ENCODE peak calls at places on chromosome 1, in eight cellular contexts. P, M, C, H, L, O, V and X are unnamed samples.
A peak's percentile ranks its signal among the peaks of the same experiment; 100 is the strongest.

GRCh38 chr1:58670200-58670599 is 29.7 kb downstream of the MYSM1 start:
- DNase-seq in P (no peak), M (no peak), C (no peak), H (no peak), L (no peak), O (no peak), V (no peak), X (no peak)

GRCh38 chr1:89464008-89464407 is 60.6 kb upstream of the LRRC8B start:
- DNase-seq in P (no peak), M (peak; percentile 37), C (no peak), H (no peak), L (no peak), O (no peak), V (no peak), X (no peak)

GRCh38 chr1:17856496-17857108 is 101.5 kb downstream of the ACTL8 start:
- DNase-seq in P (no peak), M (no peak), C (no peak), H (no peak), L (no peak), O (no peak), V (no peak), X (no peak)

GRCh38 chr1:230878584-230878975 is 10.3 kb upstream of the C1orf198 start:
- DNase-seq in P (peak; percentile 53), M (no peak), C (no peak), H (no peak), L (no peak), O (no peak), V (peak; percentile 91), X (peak; percentile 75)

GRCh38 chr1:226784081-226785049 is 45.3 kb upstream of the ITPKB start:
- DNase-seq in P (no peak), M (peak; percentile 79), C (no peak), H (no peak), L (peak; percentile 32), O (no peak), V (no peak), X (no peak)

GRCh38 chr1:18010408-18010807 is 97.2 kb upstream of the IGSF21 start:
- DNase-seq in P (no peak), M (no peak), C (no peak), H (no peak), L (no peak), O (no peak), V (no peak), X (no peak)

GRCh38 chr1:70140343-70140742 is 65.0 kb downstream of the LRRC40 start:
- DNase-seq in P (peak; percentile 86), M (peak; percentile 5), C (no peak), H (no peak), L (no peak), O (no peak), V (no peak), X (no peak)

GRCh38 chr1:64952055-64952699 is 14.2 kb downstream of the JAK1 start:
- DNase-seq in P (no peak), M (no peak), C (no peak), H (no peak), L (no peak), O (no peak), V (no peak), X (no peak)